ENCODE peak calls at places on chromosomes 7 and 10, in four cellular contexts. S, U, M and A are unnamed samples.

GRCh38 chr7:84705701-84706100 is 481.2 kb downstream of the SEMA3D start:
- DNase-seq in U (no peak), S (peak; percentile 62), M (no peak), A (no peak)

GRCh38 chr7:27032843-27033242 is 63.0 kb downstream of the HOXA1 start:
- DNase-seq in S (no peak), M (no peak), U (peak; percentile 13), A (peak; percentile 40)

GRCh38 chr7:76998263-76998666 is 33.9 kb downstream of the SPDYE17 start:
- DNase-seq in U (no peak), M (no peak), S (no peak), A (no peak)

GRCh38 chr10:124035928-124036558 is 57.4 kb downstream of the CHST15 start:
- DNase-seq in U (no peak), M (no peak), S (no peak), A (no peak)

GRCh38 chr7:124856299-124856888 is 73.2 kb downstream of the POT1 start:
- DNase-seq in S (peak; percentile 29), M (peak; percentile 67), U (peak; percentile 61), A (peak; percentile 16)

GRCh38 chr7:98553666-98554065 is 63.4 kb upstream of the NPTX2 start:
- DNase-seq in M (no peak), S (no peak), U (no peak), A (no peak)

GRCh38 chr7:45181286-45181960 is 23.8 kb downstream of the RAMP3 start:
- DNase-seq in M (no peak), U (no peak), S (no peak), A (no peak)

GRCh38 chr10:102713483-102713813 is 749 bp downstream of the ARL3 start:
- DNase-seq in U (peak; percentile 19), M (no peak), S (no peak), A (peak; percentile 68)

GRCh38 chr10:88689366-88689765 is 16.7 kb upstream of the LIPK start:
- DNase-seq in M (no peak), S (no peak), U (no peak), A (no peak)

GRCh38 chr10:58475322-58476277 is 37.1 kb upstream of the BICC1 start:
- DNase-seq in M (peak; percentile 43), U (peak; percentile 67), S (peak; percentile 36), A (peak; percentile 83)

DNA sequence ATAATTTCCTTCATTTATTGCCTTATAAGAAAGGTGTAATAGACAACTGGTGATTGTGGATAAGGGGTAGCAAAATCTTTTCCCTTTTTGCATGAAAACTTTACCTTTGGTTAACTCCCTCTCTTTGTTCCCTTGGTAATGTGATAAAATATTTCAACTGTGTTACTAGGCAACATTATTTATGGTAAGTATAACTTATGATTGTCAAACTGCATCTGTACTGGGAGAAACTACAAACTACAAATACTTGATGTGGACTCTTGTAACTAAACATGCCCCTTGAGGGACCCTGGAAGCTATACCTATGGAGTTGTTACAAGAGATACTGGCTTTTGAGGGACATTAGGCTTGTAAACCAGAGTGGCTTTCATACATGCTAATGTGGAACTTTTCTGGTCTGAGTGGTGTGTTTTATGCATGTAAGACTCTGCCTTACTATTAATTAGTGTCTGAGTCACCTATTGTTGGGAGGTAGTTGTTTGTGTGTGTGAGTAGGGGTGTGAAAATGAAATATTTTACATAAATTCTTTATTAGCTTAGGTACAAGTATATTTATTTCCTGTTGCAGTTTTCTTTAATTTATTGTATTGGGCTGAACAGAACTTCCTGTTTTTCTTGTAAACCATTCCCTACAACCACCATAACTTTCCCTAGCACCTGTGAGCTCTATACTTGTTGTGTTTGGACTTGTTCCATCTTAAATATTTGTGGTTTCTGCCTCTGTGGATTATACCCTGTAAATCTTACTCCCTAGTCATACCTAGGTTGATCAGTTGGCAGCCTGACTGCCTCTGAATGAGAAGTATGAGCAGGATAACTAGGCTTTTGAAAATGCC is 49.8 kb downstream of the STK31 start:
- DNase-seq in M (peak; percentile 86), U (peak; percentile 3), S (peak; percentile 85), A (peak; percentile 91)
- H2AFZ ChIP-seq in M (no peak overlapping the region), U (no peak overlapping the region), S (no peak overlapping the region), A (no peak overlapping the region)

GRCh38 chr10:15169555-15170407 is 1.3 kb upstream of the NMT2 start:
- DNase-seq in U (no peak), S (no peak), M (no peak), A (no peak)

GRCh38 chr10:15168296-15168780 is at the start of gene NMT2:
- DNase-seq in U (no peak), S (peak; percentile 82), M (peak; percentile 65), A (peak; percentile 55)

GRCh38 chr10:15166325-15166724 is 2.2 kb downstream of the NMT2 start:
- DNase-seq in M (no peak), U (peak; percentile 31), S (no peak), A (peak; percentile 36)

GRCh38 chr10:15167411-15168295 is 840 bp downstream of the NMT2 start:
- DNase-seq in U (peak; percentile 49), S (peak; percentile 50), M (peak; percentile 34), A (peak; percentile 44)

GRCh38 chr10:15168781-15169554 is 475 bp upstream of the NMT2 start:
- DNase-seq in M (peak; percentile 73), S (peak; percentile 87), U (peak; percentile 94), A (peak; percentile 72)
- H3K27ac ChIP-seq in M (no peak overlapping the region), S (no peak overlapping the region), U (no peak overlapping the region), A (no peak overlapping the region)

GRCh38 chr7:155767562-155768437 is 44.5 kb downstream of the SHH start:
- DNase-seq in M (peak; percentile 8), U (no peak), S (no peak), A (no peak)
- H3K4me2 ChIP-seq in M (no peak overlapping the region), U (no peak overlapping the region), S (no peak overlapping the region), A (no peak overlapping the region)

DNA sequence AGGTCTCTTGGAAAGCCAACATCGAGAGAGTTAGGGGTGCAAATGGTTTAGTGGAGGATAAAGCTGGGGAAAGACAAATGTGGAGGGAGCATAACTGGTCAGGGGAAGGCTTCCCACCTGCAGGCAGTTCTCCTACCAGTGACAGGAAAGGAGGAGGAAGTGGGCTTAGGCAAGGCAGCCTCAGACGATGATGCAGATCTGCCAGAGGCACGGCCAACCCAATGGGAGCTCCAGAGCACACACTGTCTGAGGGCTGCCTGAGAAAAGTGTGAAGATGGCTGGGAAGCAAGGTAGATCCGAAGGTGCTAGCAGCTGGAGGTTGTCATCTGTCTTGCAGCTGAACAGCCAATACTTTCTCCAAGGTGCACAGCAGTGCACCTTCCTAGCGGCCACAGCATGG is 178.8 kb downstream of the C7orf25 start:
- DNase-seq in U (no peak), M (no peak), S (no peak), A (no peak)
- H2AFZ ChIP-seq in U (peak overlapping the region; percentile 37), M (no peak overlapping the region), S (no peak overlapping the region), A (no peak overlapping the region)

GRCh38 chr7:150344299-150344698 is 2.9 kb upstream of the RARRES2 start:
- DNase-seq in M (no peak), U (no peak), S (no peak), A (no peak)
- H3K27ac ChIP-seq in M (no peak overlapping the region), U (no peak overlapping the region), S (no peak overlapping the region), A (no peak overlapping the region)

DNA sequence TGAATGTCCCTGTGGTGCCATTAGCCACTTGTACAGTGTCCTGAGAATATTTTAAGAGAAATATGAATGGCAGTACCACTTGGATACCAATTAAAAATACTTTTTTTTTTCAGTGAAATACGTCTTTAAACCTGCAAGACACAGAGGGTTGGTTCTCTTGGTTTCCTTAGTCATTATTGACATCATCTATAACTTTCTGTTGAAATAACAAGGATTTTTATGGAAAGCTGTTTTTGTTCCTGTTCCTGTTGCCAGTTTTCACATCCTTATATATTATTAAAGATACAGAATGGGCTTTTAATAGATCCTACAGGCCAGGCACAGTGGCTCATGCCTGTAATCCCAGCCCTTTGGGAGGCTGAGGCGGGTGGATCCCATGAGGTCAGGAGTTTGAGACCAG is 579.9 kb downstream of the AUTS2 start:
- DNase-seq in S (no peak), U (no peak), M (no peak), A (no peak)
- H3K4me2 ChIP-seq in S (no peak overlapping the region), U (no peak overlapping the region), M (no peak overlapping the region), A (no peak overlapping the region)

GRCh38 chr10:21363087-21363752 is 162.3 kb downstream of the SKIDA1 start:
- DNase-seq in M (peak; percentile 60), S (no peak), U (no peak), A (no peak)
- H2AFZ ChIP-seq in M (peak overlapping the region; percentile 25), S (peak overlapping the region; percentile 43), U (peak overlapping the region; percentile 74), A (no peak overlapping the region)

GRCh38 chr7:4788627-4789189 is 13.3 kb downstream of the AP5Z1 start:
- DNase-seq in M (no peak), U (no peak), S (no peak), A (no peak)
- H3K27ac ChIP-seq in M (no peak overlapping the region), U (no peak overlapping the region), S (no peak overlapping the region), A (no peak overlapping the region)